ENCODE peak calls at places on chromosomes 2 and 18, in five cellular contexts. J is stomach, C is psoas muscle, Z is adrenal gland, W is left ventricle myocardium inferior. T is an unnamed sample.

GRCh38 chr2:68466361-68466777 is 725 bp downstream of the FBXO48 start:
- DNase-seq in J (no peak), Z (peak; percentile 60), W (no peak), C (no peak), T (no peak)

GRCh38 chr2:28683100-28683706 is 68.4 kb upstream of the PPP1CB start:
- DNase-seq in W (peak; percentile 89), Z (peak; percentile 93), J (peak; percentile 83), C (peak; percentile 86), T (peak; percentile 67)

GRCh38 chr18:36547544-36547943 is 250.0 kb downstream of the FHOD3 start:
- DNase-seq in Z (no peak), C (no peak), J (no peak), W (no peak), T (no peak)

GRCh38 chr18:7117390-7118355 is at the start of gene LAMA1:
- DNase-seq in Z (no peak), C (peak; percentile 29), W (no peak), J (no peak), T (no peak)

GRCh38 chr2:47269316-47270232 is 114.5 kb upstream of the STPG4 start:
- DNase-seq in J (peak; percentile 53), W (peak; percentile 22), Z (peak; percentile 71), C (peak; percentile 82), T (no peak)

GRCh38 chr2:232872826-232873225 is 2.8 kb downstream of the SNORC start:
- DNase-seq in Z (no peak), C (no peak), W (no peak), J (no peak), T (no peak)

GRCh38 chr18:49847524-49847923 is 34.2 kb upstream of the ACAA2 start:
- DNase-seq in Z (no peak), J (no peak), W (no peak), C (no peak), T (no peak)

GRCh38 chr2:172084734-172085459 is 410 bp upstream of the DLX1 start:
- DNase-seq in C (peak; percentile 82), W (peak; percentile 57), J (peak; percentile 69), Z (peak; percentile 92), T (peak; percentile 86)

GRCh38 chr2:14540003-14540402 is 92.5 kb upstream of the LRATD1 start:
- DNase-seq in W (no peak), J (no peak), Z (no peak), C (no peak), T (no peak)

GRCh38 chr2:127174977-127175376 is 45.1 kb downstream of the CYP27C1 start:
- DNase-seq in Z (peak; percentile 81), C (peak; percentile 51), W (peak; percentile 28), J (no peak), T (peak; percentile 65)

GRCh38 chr2:29080886-29081743 is 6.8 kb upstream of the PCARE start:
- DNase-seq in C (no peak), W (no peak), J (no peak), Z (peak; percentile 35), T (no peak)

GRCh38 chr18:25298853-25299274 is 53.1 kb downstream of the ZNF521 start:
- DNase-seq in J (no peak), C (peak; percentile 65), W (peak; percentile 25), Z (no peak), T (no peak)

GRCh38 chr18:26593365-26594320 is 45.3 kb upstream of the KCTD1 start:
- DNase-seq in J (no peak), Z (no peak), W (no peak), C (no peak), T (no peak)

GRCh38 chr2:36547906-36548305 is 50.1 kb downstream of the FEZ2 start:
- DNase-seq in W (no peak), Z (no peak), C (no peak), J (no peak), T (no peak)

GRCh38 chr2:18404708-18405107 is 155.7 kb downstream of the RDH14 start:
- DNase-seq in C (no peak), W (no peak), Z (no peak), J (no peak), T (no peak)

GRCh38 chr2:13660231-13660630 is 943.5 kb downstream of the TRIB2 start:
- DNase-seq in C (no peak), W (no peak), Z (no peak), J (no peak), T (no peak)

GRCh38 chr18:8814206-8814605 is 108.8 kb downstream of the MTCL1 start:
- DNase-seq in J (no peak), C (no peak), Z (no peak), W (no peak), T (no peak)

GRCh38 chr2:62014102-62014501 is 108.6 kb downstream of the COMMD1 start:
- DNase-seq in C (peak; percentile 34), W (peak; percentile 78), J (peak; percentile 78), Z (peak; percentile 85), T (peak; percentile 29)

GRCh38 chr2:233464531-233465240 is 101.9 kb downstream of the USP40 start:
- DNase-seq in C (peak; percentile 9), Z (no peak), W (no peak), J (peak; percentile 62), T (peak; percentile 3)

GRCh38 chr2:113985554-113986397 is 95.9 kb downstream of the ACTR3 start:
- DNase-seq in W (no peak), Z (no peak), J (no peak), C (no peak), T (no peak)

GRCh38 chr2:131058905-131059304 is 34.4 kb downstream of the FAM168B start:
- DNase-seq in C (no peak), W (no peak), J (no peak), Z (no peak), T (no peak)

GRCh38 chr2:102224824-102225739 is 38.3 kb downstream of the IL1RL2 start:
- DNase-seq in C (no peak), W (no peak), Z (no peak), J (no peak), T (no peak)

GRCh38 chr2:178628590-178628989 is 148.3 kb downstream of the PLEKHA3 start:
- DNase-seq in J (no peak), Z (no peak), C (no peak), W (no peak), T (no peak)

GRCh38 chr2:174120346-174120745 is 128.0 kb downstream of the OLA1 start:
- DNase-seq in C (no peak), J (no peak), W (no peak), Z (no peak), T (no peak)

GRCh38 chr18:29145993-29146539 is 969.1 kb upstream of the CDH2 start:
- DNase-seq in J (no peak), C (no peak), Z (no peak), W (no peak), T (peak; percentile 3)

GRCh38 chr2:134289225-134289624 is 35.4 kb downstream of the MGAT5 start:
- DNase-seq in W (no peak), C (no peak), Z (peak; percentile 64), J (no peak), T (no peak)

GRCh38 chr2:209189893-209190292 is 234.0 kb upstream of the MAP2 start:
- DNase-seq in W (no peak), Z (no peak), C (no peak), J (no peak), T (no peak)

GRCh38 chr18:70086085-70086484 is 119.4 kb downstream of the RTTN start:
- DNase-seq in W (no peak), J (no peak), C (no peak), Z (no peak), T (no peak)

GRCh38 chr2:10424051-10424450 is 24.1 kb downstream of the ODC1 start:
- DNase-seq in Z (no peak), C (no peak), J (no peak), W (no peak), T (no peak)

GRCh38 chr2:240593026-240593702 is 6.6 kb downstream of the CAPN10 start:
- DNase-seq in Z (peak; percentile 42), C (no peak), J (no peak), W (peak; percentile 54), T (no peak)

GRCh38 chr2:96249654-96250053 is 16.1 kb downstream of the TMEM127 start:
- DNase-seq in C (peak; percentile 37), W (no peak), J (no peak), Z (no peak), T (no peak)

GRCh38 chr18:34921811-34922385 is 119.3 kb upstream of the MAPRE2 start:
- DNase-seq in J (no peak), Z (no peak), W (no peak), C (no peak), T (no peak)

GRCh38 chr18:25351280-25351772 is 640 bp downstream of the ZNF521 start:
- DNase-seq in J (no peak), W (no peak), Z (no peak), C (no peak), T (no peak)

GRCh38 chr2:75047907-75048625 is 89.6 kb downstream of the POLE4 start:
- DNase-seq in Z (no peak), W (no peak), C (no peak), J (no peak), T (no peak)

GRCh38 chr2:112685167-112685884 is 35.5 kb upstream of the NT5DC4 start:
- DNase-seq in J (no peak), Z (peak; percentile 4), W (no peak), C (no peak), T (no peak)
- TF ChIP-seq CTCF in J (no peak), Z (no peak), W (no peak), C (no peak), T (no peak)

GRCh38 chr2:88683160-88684021 is 8.1 kb upstream of the RPIA start:
- DNase-seq in W (no peak), C (no peak), Z (no peak), J (no peak), T (no peak)
- H3K9me3 ChIP-seq in W (peaks cover 12% of the 10 kb centered on the region), C (no peaks in the 10 kb centered on the region), Z (no peaks in the 10 kb centered on the region), J (peaks cover 5% of the 10 kb centered on the region), T (no peaks in the 10 kb centered on the region)

GRCh38 chr18:24013061-24013460 is 1.5 kb upstream of the TTC39C start:
- DNase-seq in W (no peak), C (no peak), J (no peak), Z (no peak), T (no peak)
- H3K4me1 ChIP-seq in W (peaks cover 26% of the 10 kb centered on the region), C (peaks cover 5% of the 10 kb centered on the region), J (peaks cover 12% of the 10 kb centered on the region), Z (peaks cover 23% of the 10 kb centered on the region), T (no peaks in the 10 kb centered on the region)

GRCh38 chr2:223762853-223763252 is 74.5 kb downstream of the AP1S3 start:
- DNase-seq in C (no peak), W (no peak), Z (no peak), J (no peak), T (no peak)

GRCh38 chr2:223759569-223760430 is 77.6 kb downstream of the AP1S3 start:
- DNase-seq in W (no peak), Z (no peak), C (no peak), J (no peak), T (no peak)

GRCh38 chr2:223758131-223758840 is 79.1 kb downstream of the AP1S3 start:
- DNase-seq in J (no peak), W (no peak), C (no peak), Z (no peak), T (no peak)

GRCh38 chr2:223764796-223765195 is 72.6 kb downstream of the AP1S3 start:
- DNase-seq in J (no peak), C (no peak), W (no peak), Z (no peak), T (no peak)

DNA sequence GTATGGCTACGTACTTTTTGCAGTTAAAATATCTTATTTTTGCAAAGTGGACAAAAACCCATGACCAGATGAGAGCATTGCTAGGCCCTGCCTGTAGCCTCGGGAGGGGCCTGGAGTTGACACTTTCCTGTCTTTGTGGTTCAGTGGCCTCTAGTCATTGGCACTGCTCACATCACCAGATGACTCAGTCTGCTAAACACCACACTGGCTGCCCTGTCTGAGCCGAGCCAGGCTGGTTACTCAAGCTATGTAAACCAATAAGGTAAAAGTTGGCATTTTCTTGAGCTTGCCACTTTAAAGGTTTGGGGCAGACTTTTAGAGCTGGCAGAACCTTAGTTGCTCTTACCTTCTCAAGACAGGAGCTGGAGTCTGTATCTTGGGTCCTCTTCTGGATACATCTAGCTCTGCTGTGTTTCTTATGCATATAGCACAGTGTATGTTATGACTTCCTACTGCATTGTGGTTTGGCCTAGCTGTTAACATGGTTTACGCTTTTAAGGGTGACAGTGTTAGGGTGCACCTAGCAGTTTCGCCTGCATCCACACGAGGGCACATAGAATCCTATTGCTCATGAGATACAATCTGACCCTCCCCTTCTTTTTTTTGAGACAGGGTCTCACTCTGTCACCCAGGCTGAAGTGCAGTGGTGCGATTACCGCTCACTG is 76.4 kb downstream of the AP1S3 start:
- DNase-seq in Z (peak; percentile 57), J (peak; percentile 68), W (no peak), C (no peak), T (no peak)
- TF ChIP-seq CTCF in Z (no peak), J (no peak), W (no peak), C (no peak), T (no peak)